ENCODE peak calls at places on chromosomes 16 and 17, in four cellular contexts. One of them, this sample, is unnamed.

GRCh38 chr16:70737377-70738082 is 51.7 kb upstream of the MTSS2 start:
- DNase-seq in pulmonary artery endothelial cell: no peak
- DNase-seq in naive thymus-derived CD8-positive, alpha-beta T cell: peak
- DNase-seq in H9: no peak
- DNase-seq in this sample: no peak

GRCh38 chr17:12743046-12743445 is 46.3 kb upstream of the ARHGAP44 start:
- DNase-seq in pulmonary artery endothelial cell: no peak
- DNase-seq in naive thymus-derived CD8-positive, alpha-beta T cell: no peak
- DNase-seq in H9: peak
- DNase-seq in this sample: no peak

GRCh38 chr17:13993106-13993505 is 76.2 kb upstream of the COX10 start:
- DNase-seq in pulmonary artery endothelial cell: no peak
- DNase-seq in naive thymus-derived CD8-positive, alpha-beta T cell: no peak
- DNase-seq in H9: no peak
- DNase-seq in this sample: no peak

GRCh38 chr17:2087597-2088211 is 32.8 kb downstream of the HIC1 start:
- DNase-seq in pulmonary artery endothelial cell: peak
- DNase-seq in naive thymus-derived CD8-positive, alpha-beta T cell: no peak
- DNase-seq in H9: no peak
- DNase-seq in this sample: no peak

GRCh38 chr16:77480671-77481315 is 46.0 kb upstream of the ADAMTS18 start:
- DNase-seq in pulmonary artery endothelial cell: no peak
- DNase-seq in naive thymus-derived CD8-positive, alpha-beta T cell: no peak
- DNase-seq in H9: no peak
- DNase-seq in this sample: no peak

GRCh38 chr17:73956595-73957465 is 246.6 kb upstream of the RPL38 start:
- DNase-seq in pulmonary artery endothelial cell: no peak
- DNase-seq in naive thymus-derived CD8-positive, alpha-beta T cell: peak
- DNase-seq in H9: peak
- DNase-seq in this sample: peak

GRCh38 chr17:35740997-35741931 is 9.8 kb downstream of the RASL10B start:
- DNase-seq in pulmonary artery endothelial cell: no peak
- DNase-seq in naive thymus-derived CD8-positive, alpha-beta T cell: peak
- DNase-seq in H9: peak
- DNase-seq in this sample: no peak

GRCh38 chr16:83681421-83681820 is 126.4 kb upstream of the HSBP1 start:
- DNase-seq in pulmonary artery endothelial cell: no peak
- DNase-seq in naive thymus-derived CD8-positive, alpha-beta T cell: no peak
- DNase-seq in H9: no peak
- DNase-seq in this sample: no peak

GRCh38 chr16:12700161-12700560 is 103.5 kb downstream of the CPPED1 start:
- DNase-seq in pulmonary artery endothelial cell: no peak
- DNase-seq in naive thymus-derived CD8-positive, alpha-beta T cell: no peak
- DNase-seq in H9: no peak
- DNase-seq in this sample: no peak

GRCh38 chr17:57986841-57987581 is 1.0 kb downstream of the VEZF1 start:
- DNase-seq in pulmonary artery endothelial cell: no peak
- DNase-seq in naive thymus-derived CD8-positive, alpha-beta T cell: no peak
- DNase-seq in H9: no peak
- DNase-seq in this sample: peak

GRCh38 chr16:56460101-56460500 is 8.7 kb downstream of the OGFOD1 start:
- DNase-seq in pulmonary artery endothelial cell: no peak
- DNase-seq in naive thymus-derived CD8-positive, alpha-beta T cell: no peak
- DNase-seq in H9: no peak
- DNase-seq in this sample: no peak

GRCh38 chr17:18980682-18981384 is 23.7 kb downstream of the FAM83G start:
- DNase-seq in pulmonary artery endothelial cell: no peak
- DNase-seq in naive thymus-derived CD8-positive, alpha-beta T cell: no peak
- DNase-seq in H9: no peak
- DNase-seq in this sample: no peak

GRCh38 chr17:41965694-41966375 is 760 bp upstream of the CNP start:
- DNase-seq in pulmonary artery endothelial cell: no peak
- DNase-seq in naive thymus-derived CD8-positive, alpha-beta T cell: peak
- DNase-seq in H9: peak
- DNase-seq in this sample: peak

GRCh38 chr17:80847506-80848230 is 144.0 kb upstream of the CHMP6 start:
- DNase-seq in pulmonary artery endothelial cell: no peak
- DNase-seq in naive thymus-derived CD8-positive, alpha-beta T cell: peak
- DNase-seq in H9: no peak
- DNase-seq in this sample: no peak

GRCh38 chr17:29238133-29238850 is 8.4 kb upstream of the CRYBA1 start:
- DNase-seq in pulmonary artery endothelial cell: no peak
- DNase-seq in naive thymus-derived CD8-positive, alpha-beta T cell: no peak
- DNase-seq in H9: no peak
- DNase-seq in this sample: no peak

GRCh38 chr16:85331685-85332084 is 219.4 kb upstream of the CIBAR2 start:
- DNase-seq in pulmonary artery endothelial cell: no peak
- DNase-seq in naive thymus-derived CD8-positive, alpha-beta T cell: no peak
- DNase-seq in H9: no peak
- DNase-seq in this sample: no peak

This sample was measured in HEK293T.